ENCODE peak calls at places on chromosomes 12 and 14, in five cellular contexts. F is GM13977, H is NB4, R is lower leg skin, B is psoas muscle. G is an unnamed sample.

GRCh38 chr14:56247495-56248087 is 129.4 kb downstream of the PELI2 start:
- DNase-seq in F (no peak), H (no peak), R (no peak), B (no peak), G (no peak)

GRCh38 chr12:2431810-2432209 is 363.0 kb upstream of the FKBP4 start:
- DNase-seq in F (no peak), H (peak), R (no peak), B (no peak), G (no peak)

GRCh38 chr14:81066672-81067071 is 111.3 kb downstream of the TSHR start:
- DNase-seq in F (no peak), H (no peak), R (no peak), B (no peak), G (no peak)

GRCh38 chr12:132500137-132500855 is 10.3 kb downstream of the FBRSL1 start:
- DNase-seq in F (no peak), H (no peak), R (no peak), B (no peak), G (no peak)

GRCh38 chr12:6773662-6774351 is 1.5 kb downstream of the LAG3 start:
- DNase-seq in F (peak), H (no peak), R (no peak), B (no peak), G (no peak)

GRCh38 chr12:123055281-123055766 is 74.8 kb downstream of the ARL6IP4 start:
- DNase-seq in F (no peak), H (no peak), R (no peak), B (no peak), G (no peak)

GRCh38 chr14:87066221-87066817 is 926.7 kb downstream of the GALC start:
- DNase-seq in F (no peak), H (peak), R (no peak), B (no peak), G (no peak)

GRCh38 chr12:120972870-120973543 is 5.3 kb upstream of the HNF1A start:
- DNase-seq in F (no peak), H (no peak), R (no peak), B (no peak), G (no peak)

GRCh38 chr12:12704593-12705230 is 8.7 kb upstream of the GPR19 start:
- DNase-seq in F (peak), H (peak), R (peak), B (no peak), G (no peak)

GRCh38 chr12:103769240-103769945 is 71.6 kb downstream of the NT5DC3 start:
- DNase-seq in F (no peak), H (peak), R (no peak), B (no peak), G (no peak)

GRCh38 chr12:94872671-94873367 is 130.7 kb downstream of the NDUFA12 start:
- DNase-seq in F (peak), H (peak), R (no peak), B (peak), G (no peak)

GRCh38 chr12:94874086-94874985 is 129.2 kb downstream of the NDUFA12 start:
- DNase-seq in F (no peak), H (no peak), R (no peak), B (no peak), G (no peak)

GRCh38 chr12:94874986-94875312 is 128.5 kb downstream of the NDUFA12 start:
- DNase-seq in F (no peak), H (no peak), R (no peak), B (no peak), G (no peak)

GRCh38 chr12:94873368-94874085 is 130.0 kb downstream of the NDUFA12 start:
- DNase-seq in F (peak), H (peak), R (no peak), B (peak), G (peak)

GRCh38 chr12:94875525-94875924 is 128.0 kb downstream of the NDUFA12 start:
- DNase-seq in F (peak), H (peak), R (no peak), B (no peak), G (no peak)
- TF ChIP-seq CTCF in F (peak), H (no peak), R (no peak), B (peak), G (peak)

GRCh38 chr14:33850826-33851225 is 100.0 kb downstream of the EGLN3 start:
- DNase-seq in F (no peak), H (no peak), R (no peak), B (no peak), G (no peak)

GRCh38 chr14:33851366-33851765 is 99.5 kb downstream of the EGLN3 start:
- DNase-seq in F (no peak), H (no peak), R (no peak), B (no peak), G (no peak)

GRCh38 chr14:33848009-33848408 is 102.9 kb downstream of the EGLN3 start:
- DNase-seq in F (no peak), H (no peak), R (no peak), B (no peak), G (no peak)

GRCh38 chr14:33848706-33849454 is 102.0 kb downstream of the EGLN3 start:
- DNase-seq in F (no peak), H (peak), R (no peak), B (peak), G (peak)

GRCh38 chr14:33849455-33849801 is 101.4 kb downstream of the EGLN3 start:
- DNase-seq in F (no peak), H (no peak), R (no peak), B (no peak), G (no peak)
- TF ChIP-seq CTCF in F (no peak), H (no peak), R (no peak), B (no peak), G (no peak)

DNA sequence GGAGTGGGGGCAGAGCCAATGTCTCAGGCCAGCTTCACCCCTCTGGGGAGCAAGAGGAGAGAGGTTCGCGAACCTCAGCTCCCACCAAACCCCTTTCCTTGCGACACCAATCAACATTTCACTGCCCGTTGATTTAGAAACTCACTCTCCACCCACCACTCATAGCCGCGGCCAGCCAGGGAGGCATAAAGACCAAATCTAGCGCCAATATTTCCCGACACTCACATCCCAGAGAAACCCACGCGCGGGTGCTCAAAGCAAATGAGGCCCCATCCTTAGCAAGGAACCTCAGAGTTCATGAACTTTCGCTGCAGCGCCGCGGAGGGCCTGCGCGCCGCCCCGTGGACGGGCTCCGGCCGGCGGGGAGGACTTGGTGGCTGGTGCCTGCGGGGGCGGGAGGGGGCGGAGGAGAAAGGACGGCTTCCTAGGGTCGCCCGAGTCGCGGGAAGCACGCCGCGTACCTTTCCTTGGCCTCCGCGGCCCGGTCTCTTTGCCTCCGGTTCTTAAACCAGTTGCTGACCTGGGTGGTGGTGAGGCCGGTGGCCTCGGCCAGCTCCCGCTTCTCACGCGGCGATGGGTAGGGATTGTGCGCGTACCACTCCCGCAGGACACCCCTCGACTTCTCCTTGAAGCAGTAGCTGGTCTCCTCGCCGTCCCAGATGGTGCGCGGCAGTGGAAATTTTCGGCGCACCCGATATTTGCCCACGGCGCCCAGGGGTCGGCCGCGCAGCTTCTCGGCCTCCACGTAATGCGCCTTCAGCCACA is 926 bp downstream of the SIX1 start:
- DNase-seq in F (peak), H (peak), R (no peak), B (peak), G (no peak)
- TF ChIP-seq CTCF in F (no peak), H (no peak), R (no peak), B (no peak), G (no peak)

GRCh38 chr14:72553656-72554055 is 340.2 kb downstream of the DPF3 start:
- DNase-seq in F (no peak), H (no peak), R (no peak), B (no peak), G (no peak)

GRCh38 chr14:72553161-72553560 is 340.7 kb downstream of the DPF3 start:
- DNase-seq in F (no peak), H (no peak), R (no peak), B (no peak), G (no peak)

GRCh38 chr14:72555609-72556000 is 338.3 kb downstream of the DPF3 start:
- DNase-seq in F (no peak), H (no peak), R (no peak), B (no peak), G (no peak)

GRCh38 chr14:72554401-72554800 is 339.5 kb downstream of the DPF3 start:
- DNase-seq in F (no peak), H (no peak), R (no peak), B (no peak), G (no peak)

GRCh38 chr14:72554994-72555608 is 338.8 kb downstream of the DPF3 start:
- DNase-seq in F (no peak), H (no peak), R (no peak), B (no peak), G (no peak)
- TF ChIP-seq CTCF in F (no peak), H (no peak), R (no peak), B (peak), G (peak)

GRCh38 chr12:71896171-71896570 is 42.5 kb upstream of the TPH2 start:
- DNase-seq in F (no peak), H (no peak), R (no peak), B (no peak), G (no peak)

GRCh38 chr12:71904629-71905028 is 34.0 kb upstream of the TPH2 start:
- DNase-seq in F (no peak), H (peak), R (no peak), B (no peak), G (no peak)

DNA sequence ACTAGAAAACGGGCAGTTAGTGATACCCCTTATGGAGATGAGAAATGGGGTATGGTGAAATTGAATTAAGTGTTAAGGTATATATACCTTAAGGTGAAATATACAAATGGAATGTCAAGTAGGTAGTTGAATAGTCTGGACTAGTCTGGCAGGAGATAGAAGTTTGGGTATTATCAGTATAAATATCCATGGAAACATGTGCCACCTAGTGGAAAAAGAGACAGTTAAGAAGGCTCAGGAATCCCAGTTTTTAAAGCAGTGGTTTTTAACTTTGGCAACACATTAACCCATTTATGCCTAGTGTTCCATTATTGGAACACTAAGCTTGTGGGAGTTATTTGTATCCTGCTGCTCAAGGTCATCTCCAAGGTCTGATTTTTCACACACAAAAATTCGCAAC is 38.6 kb upstream of the TPH2 start:
- DNase-seq in F (no peak), H (peak), R (no peak), B (no peak), G (no peak)
- TF ChIP-seq CTCF in F (no peak), H (no peak), R (no peak), B (no peak), G (no peak)

DNA sequence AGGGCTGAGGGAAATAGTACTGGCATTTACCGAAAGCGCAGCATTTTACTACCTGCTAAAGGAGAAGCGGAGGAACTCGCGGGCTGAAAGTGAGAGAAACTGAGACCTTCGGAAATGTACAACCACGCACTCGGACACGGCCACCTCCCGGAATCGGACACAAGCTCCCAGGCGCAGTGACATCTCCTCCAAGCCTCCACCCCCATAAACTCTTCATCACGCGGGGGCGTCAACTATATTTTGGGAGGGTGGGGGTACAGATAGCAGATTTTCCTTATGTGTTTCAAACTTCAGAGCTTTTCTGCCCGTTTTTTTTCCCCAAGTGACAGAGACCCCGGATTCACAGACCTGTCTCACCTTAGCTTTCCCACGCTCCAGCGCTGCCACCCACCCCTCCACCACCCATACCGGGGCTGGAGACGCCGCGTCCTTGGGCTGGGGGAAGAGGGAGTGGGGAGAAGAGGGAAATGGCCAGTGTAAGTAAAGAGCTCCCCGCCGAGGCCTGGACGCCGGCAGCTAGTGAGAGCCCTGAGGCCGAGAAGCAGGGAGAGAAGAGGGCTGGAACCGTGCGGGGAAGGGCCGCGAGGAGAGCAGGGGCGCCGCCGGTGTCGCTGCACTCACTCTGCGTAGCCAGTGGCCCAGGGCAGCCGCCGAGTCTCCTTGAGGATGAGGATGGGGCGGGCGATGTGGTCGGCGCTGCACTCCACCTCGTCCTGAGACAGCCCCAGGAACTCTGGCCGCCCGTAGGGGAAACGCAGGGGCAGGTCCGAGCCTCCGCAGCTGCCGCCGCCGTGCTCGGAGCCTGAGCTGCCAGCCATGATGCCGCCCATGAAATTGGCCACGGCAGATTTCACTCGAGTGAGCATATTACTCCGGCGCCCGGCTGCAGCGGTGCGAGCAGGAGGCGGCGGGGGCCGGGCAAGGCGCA is 815 bp downstream of the PPM1H start:
- DNase-seq in F (peak), H (peak), R (no peak), B (peak), G (peak)
- TF ChIP-seq CTCF in F (no peak), H (no peak), R (no peak), B (no peak), G (no peak)

GRCh38 chr12:113867258-113867657 is 98.9 kb downstream of the RBM19 start:
- DNase-seq in F (no peak), H (no peak), R (no peak), B (no peak), G (no peak)
- TF ChIP-seq CTCF in F (peak), H (peak), R (no peak), B (no peak), G (no peak)

GRCh38 chr12:11648514-11649412 is 711 bp upstream of the ETV6 start:
- DNase-seq in F (peak), H (peak), R (peak), B (peak), G (peak)
- TF ChIP-seq CTCF in F (no peak), H (no peak), R (no peak), B (no peak), G (no peak)